ENCODE peak calls at places on chromosome 1, in four cellular contexts. B, E, Y and R are unnamed samples.

GRCh38 chr1:19198820-19199219 is 11.2 kb downstream of the UBR4 start:
- DNase-seq in E (no peak), Y (no peak), B (no peak), R (no peak)

GRCh38 chr1:117661027-117661426 is 55.2 kb downstream of the TENT5C start:
- DNase-seq in B (no peak), E (no peak), Y (no peak), R (no peak)

GRCh38 chr1:25099343-25099951 is 132.9 kb downstream of the SYF2 start:
- DNase-seq in Y (no peak), B (no peak), E (peak; percentile 13), R (peak; percentile 50)

GRCh38 chr1:32426489-32427255 is 32.4 kb upstream of the BSDC1 start:
- DNase-seq in E (no peak), Y (peak; percentile 28), B (no peak), R (no peak)

GRCh38 chr1:224996266-224996665 is 66.8 kb downstream of the DNAH14 start:
- DNase-seq in E (no peak), B (no peak), Y (no peak), R (no peak)

GRCh38 chr1:93715529-93716126 is 34.0 kb upstream of the BCAR3 start:
- DNase-seq in Y (no peak), B (no peak), E (peak; percentile 78), R (peak; percentile 17)

GRCh38 chr1:46528297-46528955 is 23.0 kb downstream of the KNCN start:
- DNase-seq in B (peak; percentile 41), Y (peak; percentile 65), E (peak; percentile 9), R (no peak)

GRCh38 chr1:218557731-218558130 is 212.6 kb downstream of the TGFB2 start:
- DNase-seq in Y (no peak), E (no peak), B (peak; percentile 56), R (no peak)

GRCh38 chr1:53139911-53140310 is 2.5 kb downstream of the SLC1A7 start:
- DNase-seq in Y (no peak), B (peak; percentile 64), E (no peak), R (no peak)

GRCh38 chr1:89277725-89278124 is 5.1 kb upstream of the GBP5 start:
- DNase-seq in E (no peak), B (peak; percentile 34), Y (no peak), R (no peak)

GRCh38 chr1:225863167-225863566 is 19.0 kb downstream of the TMEM63A start:
- DNase-seq in B (no peak), Y (no peak), E (no peak), R (no peak)

GRCh38 chr1:236471653-236472052 is 52.1 kb upstream of the LGALS8 start:
- DNase-seq in B (peak; percentile 9), E (no peak), Y (peak; percentile 19), R (no peak)

GRCh38 chr1:183098349-183098748 is 75.1 kb downstream of the LAMC1 start:
- DNase-seq in E (no peak), B (no peak), Y (no peak), R (no peak)

GRCh38 chr1:211627259-211627658 is 48.2 kb downstream of the NEK2 start:
- DNase-seq in E (no peak), Y (no peak), B (no peak), R (no peak)

GRCh38 chr1:211628446-211628845 is 47.0 kb downstream of the NEK2 start:
- DNase-seq in Y (peak; percentile 65), B (no peak), E (no peak), R (no peak)

GRCh38 chr1:211623510-211623909 is 44.5 kb upstream of the SLC30A1 start:
- DNase-seq in Y (no peak), E (no peak), B (no peak), R (no peak)

GRCh38 chr1:211621471-211622198 is 42.7 kb upstream of the SLC30A1 start:
- DNase-seq in B (peak; percentile 33), E (no peak), Y (no peak), R (no peak)

DNA sequence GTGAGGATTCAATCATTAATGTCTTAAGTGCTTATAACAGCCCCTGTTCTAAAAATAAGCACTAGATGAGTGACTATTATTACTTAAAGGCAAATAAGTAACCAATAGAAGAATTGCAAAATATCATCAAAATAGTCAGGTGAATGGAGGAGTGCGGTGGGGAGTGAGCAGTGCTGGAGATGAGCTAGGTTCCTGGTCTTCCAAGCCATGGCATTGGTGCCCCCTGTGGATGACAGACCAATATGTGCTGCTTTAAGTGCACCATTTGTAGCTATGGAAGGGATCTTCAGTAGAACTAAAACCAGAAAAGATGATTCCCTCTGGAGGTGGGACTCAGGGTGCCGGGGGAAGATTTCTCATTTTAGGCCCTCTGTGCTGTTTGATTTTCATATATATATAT is 46.1 kb upstream of the SLC30A1 start:
- DNase-seq in Y (no peak), E (peak; percentile 31), B (peak; percentile 49), R (no peak)
- TF ChIP-seq CTCF in Y (no peak), E (peak; percentile 58), B (peak; percentile 36), R (no peak)

DNA sequence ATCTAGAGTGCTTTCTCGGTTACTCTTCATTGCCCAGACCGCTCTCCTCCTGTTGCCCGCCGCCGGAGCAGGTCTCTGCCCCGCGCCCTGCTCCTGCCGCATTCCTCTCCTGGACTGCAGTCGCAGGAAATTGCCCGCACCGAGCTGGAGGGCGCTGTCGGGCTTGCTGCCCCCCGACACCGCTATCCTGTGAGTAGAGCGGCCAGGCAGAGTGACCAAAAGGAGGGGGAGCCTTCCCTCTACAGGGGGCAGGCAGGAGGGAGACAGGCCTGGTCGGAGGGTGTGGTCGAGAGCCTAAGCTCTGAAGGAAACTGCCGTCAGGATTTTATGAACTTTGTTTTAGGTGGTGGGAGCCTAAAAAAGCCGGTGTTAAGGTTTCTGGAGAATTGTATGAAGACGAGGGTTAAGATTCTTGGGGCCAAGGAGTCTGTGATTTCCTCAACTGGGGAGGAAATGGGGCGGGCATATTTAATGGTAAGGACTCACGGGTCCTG is 506 bp downstream of the LRIG2 start:
- DNase-seq in Y (peak; percentile 89), E (no peak), B (peak; percentile 69), R (no peak)
- TF ChIP-seq CTCF in Y (peak; percentile 61), E (peak; percentile 59), B (peak; percentile 69), R (peak; percentile 67)

GRCh38 chr1:38870996-38871395 is 2.2 kb downstream of the MYCBP start:
- DNase-seq in E (no peak), Y (no peak), B (no peak), R (no peak)

GRCh38 chr1:38872401-38873026 is 634 bp downstream of the MYCBP start:
- DNase-seq in Y (peak; percentile 38), B (peak; percentile 44), E (peak; percentile 59), R (peak; percentile 61)

GRCh38 chr1:38875811-38876210 is 2.7 kb upstream of the MYCBP start:
- DNase-seq in E (no peak), B (no peak), Y (no peak), R (no peak)

GRCh38 chr1:38873027-38873969 is at the start of gene MYCBP:
- DNase-seq in B (peak; percentile 97), E (peak; percentile 97), Y (peak; percentile 98), R (peak; percentile 99)
- TF ChIP-seq CTCF in B (no peak), E (no peak), Y (no peak), R (no peak)

DNA sequence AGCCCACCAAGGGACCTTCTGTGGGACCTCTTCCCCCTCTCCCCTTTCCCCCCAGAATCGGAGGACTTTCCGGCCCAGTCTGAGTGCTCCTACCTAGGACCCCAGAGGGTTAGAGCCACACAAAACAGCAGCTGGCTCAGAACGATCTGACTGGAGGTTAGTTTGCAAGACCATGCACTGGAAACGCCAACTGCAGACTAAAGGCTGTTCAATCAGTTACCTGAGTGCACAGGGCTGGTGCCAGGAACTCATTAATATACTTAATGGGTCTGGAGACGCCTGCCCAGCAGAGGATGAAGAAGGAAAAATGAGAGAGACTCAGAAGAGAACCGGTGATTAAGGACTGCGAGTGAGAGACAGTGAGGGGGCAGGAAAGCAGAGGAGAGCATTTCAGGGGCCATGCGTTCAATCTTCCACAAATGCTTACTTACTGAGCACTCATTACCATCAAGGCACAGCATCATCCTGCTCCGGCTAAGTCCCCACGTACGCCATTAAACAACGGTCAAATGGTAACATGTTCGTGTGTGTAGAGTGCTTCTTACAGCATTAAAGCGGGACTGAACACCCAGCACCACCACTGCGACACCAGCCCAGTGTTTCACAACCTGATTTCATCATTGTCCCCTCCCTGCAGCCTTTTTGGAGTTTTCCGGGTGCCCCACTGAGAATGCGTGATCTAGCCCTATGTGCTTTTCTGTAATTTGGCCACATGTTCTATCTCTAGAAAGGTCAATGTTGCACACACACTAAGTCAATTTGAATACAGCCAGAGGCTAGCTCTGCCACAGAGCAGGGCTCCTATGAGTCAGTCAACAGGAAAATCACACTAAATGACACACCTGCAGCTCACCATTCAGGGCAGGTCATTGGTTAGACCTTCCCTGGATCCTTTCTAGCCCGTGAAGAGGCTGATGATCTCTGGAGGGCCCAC is 7.6 kb downstream of the ENO1 start:
- DNase-seq in Y (no peak), E (no peak), B (peak; percentile 53), R (no peak)
- TF ChIP-seq CTCF in Y (no peak), E (no peak), B (no peak), R (no peak)

DNA sequence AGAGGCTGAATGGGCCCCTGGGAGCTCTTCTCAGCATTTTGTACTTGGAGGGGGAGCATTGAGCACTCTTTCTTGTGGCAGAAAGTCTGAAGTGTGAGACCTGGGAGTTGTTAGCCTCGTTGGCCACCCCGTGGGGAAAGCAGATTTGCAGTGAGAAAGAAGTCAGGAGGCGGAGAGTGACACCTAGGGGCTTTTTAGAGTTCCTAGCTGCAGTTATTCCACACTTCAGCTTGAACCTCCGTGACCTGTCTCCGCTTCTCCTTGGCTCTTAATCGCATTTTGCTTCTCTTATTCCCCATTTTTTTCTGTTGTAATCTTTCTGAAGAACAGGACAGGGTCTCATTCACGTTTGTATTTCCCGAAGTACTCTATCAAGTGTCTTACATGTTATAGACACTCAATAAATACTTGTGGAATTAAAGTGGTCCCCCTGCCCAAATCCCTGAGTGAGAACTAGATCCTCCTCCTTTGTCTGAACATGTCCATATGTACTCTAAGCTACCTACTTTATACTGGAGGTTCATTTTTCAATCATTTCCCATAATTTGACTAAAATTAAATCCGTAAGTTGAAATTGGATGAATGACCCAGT is 14.5 kb upstream of the C1orf141 start:
- DNase-seq in B (peak; percentile 94), E (peak; percentile 90), Y (peak; percentile 84), R (peak; percentile 66)
- TF ChIP-seq CTCF in B (peak; percentile 96), E (peak; percentile 96), Y (peak; percentile 77), R (peak; percentile 50)